ENCODE peak calls at places on chromosomes 11 and 22, in nine cellular contexts. One of them, this sample, is unnamed.

GRCh38 chr22:27772370-27773235 is 29.0 kb downstream of the MN1 start:
- DNase-seq in activated CD4-positive, alpha-beta T cell treated with anti-CD3 and anti-CD28 coated beads, Interleukin-2, amount 50 U/mL, for 1 hour: no peak
- DNase-seq in K562: no peak
- DNase-seq in stimulated activated CD4-positive, alpha-beta T cell treated with anti-CD3 and anti-CD28 coated beads, Interleukin-4, amount 100 ng/mL, for 48 hours: no peak
- DNase-seq in body of pancreas: no peak
- DNase-seq in left ventricle myocardium superior: no peak
- DNase-seq in nucleus accumbens: no peak
- DNase-seq in omental fat pad: no peak
- DNase-seq in H9: no peak
- DNase-seq in this sample: no peak

GRCh38 chr11:3136542-3137455 is 28.3 kb downstream of the OSBPL5 start:
- DNase-seq in activated CD4-positive, alpha-beta T cell treated with anti-CD3 and anti-CD28 coated beads, Interleukin-2, amount 50 U/mL, for 1 hour: no peak
- DNase-seq in K562: no peak
- DNase-seq in stimulated activated CD4-positive, alpha-beta T cell treated with anti-CD3 and anti-CD28 coated beads, Interleukin-4, amount 100 ng/mL, for 48 hours: no peak
- DNase-seq in body of pancreas: no peak
- DNase-seq in left ventricle myocardium superior: peak
- DNase-seq in nucleus accumbens: no peak
- DNase-seq in omental fat pad: no peak
- DNase-seq in H9: no peak
- DNase-seq in this sample: no peak

GRCh38 chr11:93740802-93741093 is 547 bp downstream of the TAF1D start:
- DNase-seq in activated CD4-positive, alpha-beta T cell treated with anti-CD3 and anti-CD28 coated beads, Interleukin-2, amount 50 U/mL, for 1 hour: peak
- DNase-seq in K562: peak
- DNase-seq in stimulated activated CD4-positive, alpha-beta T cell treated with anti-CD3 and anti-CD28 coated beads, Interleukin-4, amount 100 ng/mL, for 48 hours: peak
- DNase-seq in body of pancreas: peak
- DNase-seq in left ventricle myocardium superior: peak
- DNase-seq in nucleus accumbens: peak
- DNase-seq in omental fat pad: no peak
- DNase-seq in H9: no peak
- DNase-seq in this sample: no peak

GRCh38 chr11:129732926-129733325 is 82.7 kb upstream of the TMEM45B start:
- DNase-seq in activated CD4-positive, alpha-beta T cell treated with anti-CD3 and anti-CD28 coated beads, Interleukin-2, amount 50 U/mL, for 1 hour: no peak
- DNase-seq in K562: no peak
- DNase-seq in stimulated activated CD4-positive, alpha-beta T cell treated with anti-CD3 and anti-CD28 coated beads, Interleukin-4, amount 100 ng/mL, for 48 hours: no peak
- DNase-seq in body of pancreas: no peak
- DNase-seq in left ventricle myocardium superior: no peak
- DNase-seq in nucleus accumbens: no peak
- DNase-seq in omental fat pad: no peak
- DNase-seq in H9: no peak
- DNase-seq in this sample: no peak

GRCh38 chr11:6705905-6706535 is 22.9 kb upstream of the MRPL17 start:
- DNase-seq in activated CD4-positive, alpha-beta T cell treated with anti-CD3 and anti-CD28 coated beads, Interleukin-2, amount 50 U/mL, for 1 hour: peak
- DNase-seq in K562: peak
- DNase-seq in stimulated activated CD4-positive, alpha-beta T cell treated with anti-CD3 and anti-CD28 coated beads, Interleukin-4, amount 100 ng/mL, for 48 hours: no peak
- DNase-seq in body of pancreas: peak
- DNase-seq in left ventricle myocardium superior: no peak
- DNase-seq in nucleus accumbens: no peak
- DNase-seq in omental fat pad: peak
- DNase-seq in H9: peak
- DNase-seq in this sample: peak

GRCh38 chr11:126352934-126353801 is 2.3 kb upstream of the ST3GAL4 start:
- DNase-seq in activated CD4-positive, alpha-beta T cell treated with anti-CD3 and anti-CD28 coated beads, Interleukin-2, amount 50 U/mL, for 1 hour: no peak
- DNase-seq in K562: peak
- DNase-seq in stimulated activated CD4-positive, alpha-beta T cell treated with anti-CD3 and anti-CD28 coated beads, Interleukin-4, amount 100 ng/mL, for 48 hours: no peak
- DNase-seq in body of pancreas: no peak
- DNase-seq in left ventricle myocardium superior: no peak
- DNase-seq in nucleus accumbens: no peak
- DNase-seq in omental fat pad: no peak
- DNase-seq in H9: no peak
- DNase-seq in this sample: no peak

GRCh38 chr22:31496735-31497146 is 405 bp downstream of the SFI1 start:
- DNase-seq in activated CD4-positive, alpha-beta T cell treated with anti-CD3 and anti-CD28 coated beads, Interleukin-2, amount 50 U/mL, for 1 hour: peak
- DNase-seq in K562: peak
- DNase-seq in stimulated activated CD4-positive, alpha-beta T cell treated with anti-CD3 and anti-CD28 coated beads, Interleukin-4, amount 100 ng/mL, for 48 hours: peak
- DNase-seq in body of pancreas: no peak
- DNase-seq in left ventricle myocardium superior: peak
- DNase-seq in nucleus accumbens: no peak
- DNase-seq in omental fat pad: no peak
- DNase-seq in H9: no peak
- DNase-seq in this sample: peak

GRCh38 chr11:28606930-28607329 is 498.7 kb downstream of the METTL15 start:
- DNase-seq in activated CD4-positive, alpha-beta T cell treated with anti-CD3 and anti-CD28 coated beads, Interleukin-2, amount 50 U/mL, for 1 hour: no peak
- DNase-seq in K562: no peak
- DNase-seq in stimulated activated CD4-positive, alpha-beta T cell treated with anti-CD3 and anti-CD28 coated beads, Interleukin-4, amount 100 ng/mL, for 48 hours: no peak
- DNase-seq in body of pancreas: no peak
- DNase-seq in left ventricle myocardium superior: no peak
- DNase-seq in nucleus accumbens: no peak
- DNase-seq in omental fat pad: no peak
- DNase-seq in H9: peak
- DNase-seq in this sample: no peak

GRCh38 chr11:99268895-99269294 is 248.1 kb downstream of the CNTN5 start:
- DNase-seq in activated CD4-positive, alpha-beta T cell treated with anti-CD3 and anti-CD28 coated beads, Interleukin-2, amount 50 U/mL, for 1 hour: no peak
- DNase-seq in K562: no peak
- DNase-seq in stimulated activated CD4-positive, alpha-beta T cell treated with anti-CD3 and anti-CD28 coated beads, Interleukin-4, amount 100 ng/mL, for 48 hours: no peak
- DNase-seq in body of pancreas: no peak
- DNase-seq in left ventricle myocardium superior: no peak
- DNase-seq in nucleus accumbens: no peak
- DNase-seq in omental fat pad: no peak
- DNase-seq in H9: no peak
- DNase-seq in this sample: no peak

GRCh38 chr11:16817321-16817720 is 78.9 kb downstream of the C11orf58 start:
- DNase-seq in activated CD4-positive, alpha-beta T cell treated with anti-CD3 and anti-CD28 coated beads, Interleukin-2, amount 50 U/mL, for 1 hour: no peak
- DNase-seq in K562: no peak
- DNase-seq in stimulated activated CD4-positive, alpha-beta T cell treated with anti-CD3 and anti-CD28 coated beads, Interleukin-4, amount 100 ng/mL, for 48 hours: no peak
- DNase-seq in body of pancreas: no peak
- DNase-seq in left ventricle myocardium superior: no peak
- DNase-seq in nucleus accumbens: no peak
- DNase-seq in omental fat pad: no peak
- DNase-seq in H9: no peak
- DNase-seq in this sample: no peak

GRCh38 chr11:78460468-78460867 is 42.8 kb upstream of the GAB2 start:
- DNase-seq in activated CD4-positive, alpha-beta T cell treated with anti-CD3 and anti-CD28 coated beads, Interleukin-2, amount 50 U/mL, for 1 hour: no peak
- DNase-seq in K562: no peak
- DNase-seq in stimulated activated CD4-positive, alpha-beta T cell treated with anti-CD3 and anti-CD28 coated beads, Interleukin-4, amount 100 ng/mL, for 48 hours: no peak
- DNase-seq in body of pancreas: no peak
- DNase-seq in left ventricle myocardium superior: no peak
- DNase-seq in nucleus accumbens: no peak
- DNase-seq in omental fat pad: no peak
- DNase-seq in H9: no peak
- DNase-seq in this sample: no peak

GRCh38 chr11:3896644-3897043 is 41.2 kb downstream of the STIM1 start:
- DNase-seq in activated CD4-positive, alpha-beta T cell treated with anti-CD3 and anti-CD28 coated beads, Interleukin-2, amount 50 U/mL, for 1 hour: no peak
- DNase-seq in K562: no peak
- DNase-seq in stimulated activated CD4-positive, alpha-beta T cell treated with anti-CD3 and anti-CD28 coated beads, Interleukin-4, amount 100 ng/mL, for 48 hours: no peak
- DNase-seq in body of pancreas: no peak
- DNase-seq in left ventricle myocardium superior: no peak
- DNase-seq in nucleus accumbens: no peak
- DNase-seq in omental fat pad: no peak
- DNase-seq in H9: no peak
- DNase-seq in this sample: no peak

GRCh38 chr11:104891135-104891534 is 7.1 kb downstream of the CASP12 start:
- DNase-seq in activated CD4-positive, alpha-beta T cell treated with anti-CD3 and anti-CD28 coated beads, Interleukin-2, amount 50 U/mL, for 1 hour: no peak
- DNase-seq in K562: no peak
- DNase-seq in stimulated activated CD4-positive, alpha-beta T cell treated with anti-CD3 and anti-CD28 coated beads, Interleukin-4, amount 100 ng/mL, for 48 hours: no peak
- DNase-seq in body of pancreas: no peak
- DNase-seq in left ventricle myocardium superior: no peak
- DNase-seq in nucleus accumbens: no peak
- DNase-seq in omental fat pad: no peak
- DNase-seq in H9: no peak
- DNase-seq in this sample: no peak

GRCh38 chr11:133127746-133128145 is 404.6 kb downstream of the OPCML start:
- DNase-seq in activated CD4-positive, alpha-beta T cell treated with anti-CD3 and anti-CD28 coated beads, Interleukin-2, amount 50 U/mL, for 1 hour: no peak
- DNase-seq in K562: peak
- DNase-seq in stimulated activated CD4-positive, alpha-beta T cell treated with anti-CD3 and anti-CD28 coated beads, Interleukin-4, amount 100 ng/mL, for 48 hours: no peak
- DNase-seq in body of pancreas: no peak
- DNase-seq in left ventricle myocardium superior: no peak
- DNase-seq in nucleus accumbens: no peak
- DNase-seq in omental fat pad: no peak
- DNase-seq in H9: no peak
- DNase-seq in this sample: no peak

GRCh38 chr11:27973851-27974536 is 134.0 kb downstream of the KIF18A start:
- DNase-seq in activated CD4-positive, alpha-beta T cell treated with anti-CD3 and anti-CD28 coated beads, Interleukin-2, amount 50 U/mL, for 1 hour: no peak
- DNase-seq in K562: no peak
- DNase-seq in stimulated activated CD4-positive, alpha-beta T cell treated with anti-CD3 and anti-CD28 coated beads, Interleukin-4, amount 100 ng/mL, for 48 hours: no peak
- DNase-seq in body of pancreas: no peak
- DNase-seq in left ventricle myocardium superior: no peak
- DNase-seq in nucleus accumbens: no peak
- DNase-seq in omental fat pad: no peak
- DNase-seq in H9: no peak
- DNase-seq in this sample: no peak

GRCh38 chr11:132022718-132023117 is 652.3 kb downstream of the NTM start:
- DNase-seq in activated CD4-positive, alpha-beta T cell treated with anti-CD3 and anti-CD28 coated beads, Interleukin-2, amount 50 U/mL, for 1 hour: no peak
- DNase-seq in K562: no peak
- DNase-seq in stimulated activated CD4-positive, alpha-beta T cell treated with anti-CD3 and anti-CD28 coated beads, Interleukin-4, amount 100 ng/mL, for 48 hours: no peak
- DNase-seq in body of pancreas: no peak
- DNase-seq in left ventricle myocardium superior: no peak
- DNase-seq in nucleus accumbens: no peak
- DNase-seq in omental fat pad: no peak
- DNase-seq in H9: no peak
- DNase-seq in this sample: no peak

GRCh38 chr11:73227571-73228211 is 9.6 kb downstream of the P2RY2 start:
- DNase-seq in activated CD4-positive, alpha-beta T cell treated with anti-CD3 and anti-CD28 coated beads, Interleukin-2, amount 50 U/mL, for 1 hour: no peak
- DNase-seq in K562: no peak
- DNase-seq in stimulated activated CD4-positive, alpha-beta T cell treated with anti-CD3 and anti-CD28 coated beads, Interleukin-4, amount 100 ng/mL, for 48 hours: no peak
- DNase-seq in body of pancreas: peak
- DNase-seq in left ventricle myocardium superior: no peak
- DNase-seq in nucleus accumbens: no peak
- DNase-seq in omental fat pad: no peak
- DNase-seq in H9: peak
- DNase-seq in this sample: no peak

This sample was measured in CD4-positive, CD25-positive, alpha-beta regulatory T cell.